ENCODE peak calls at places on chromosomes 11 and 22, in seven cellular contexts. B, O, X, N, A, C and I are unnamed samples.

GRCh38 chr11:135075740-135076139 is 663.7 kb upstream of the B3GAT1 start:
- DNase-seq in B (peak), O (peak), X (peak), N (no peak), A (no peak), C (no peak), I (peak)

GRCh38 chr11:110862407-110862806 is 150.2 kb upstream of the ARHGAP20 start:
- DNase-seq in B (no peak), O (no peak), X (no peak), N (no peak), A (peak), C (no peak), I (no peak)

GRCh38 chr22:25030636-25031035 is 78.1 kb downstream of the KIAA1671 start:
- DNase-seq in B (no peak), O (no peak), X (no peak), N (no peak), A (no peak), C (no peak), I (no peak)

GRCh38 chr22:42022162-42022847 is 23.7 kb downstream of the WBP2NL start:
- DNase-seq in B (no peak), O (no peak), X (no peak), N (no peak), A (no peak), C (no peak), I (no peak)

GRCh38 chr11:46386674-46387073 is 4.9 kb downstream of the CHRM4 start:
- DNase-seq in B (no peak), O (no peak), X (no peak), N (no peak), A (no peak), C (no peak), I (peak)

GRCh38 chr11:127862406-127862805 is 725.0 kb downstream of the ETS1 start:
- DNase-seq in B (no peak), O (no peak), X (no peak), N (no peak), A (no peak), C (no peak), I (no peak)

GRCh38 chr11:134763030-134763388 is 351.0 kb upstream of the B3GAT1 start:
- DNase-seq in B (no peak), O (no peak), X (no peak), N (no peak), A (no peak), C (no peak), I (no peak)

GRCh38 chr11:62129610-62130497 is 6.0 kb downstream of the INCENP start:
- DNase-seq in B (no peak), O (no peak), X (no peak), N (no peak), A (no peak), C (no peak), I (no peak)

GRCh38 chr11:31921066-31921465 is 109.9 kb upstream of the PAX6 start:
- DNase-seq in B (no peak), O (no peak), X (no peak), N (no peak), A (no peak), C (no peak), I (no peak)

GRCh38 chr22:36201630-36202312 is at the start of gene APOL4:
- DNase-seq in B (no peak), O (no peak), X (no peak), N (no peak), A (no peak), C (no peak), I (no peak)

GRCh38 chr11:60363542-60364525 is 14.5 kb upstream of the MS4A7 start:
- DNase-seq in B (peak), O (peak), X (peak), N (no peak), A (no peak), C (peak), I (peak)

GRCh38 chr22:35688913-35689675 is 28.6 kb upstream of the APOL5 start:
- DNase-seq in B (no peak), O (no peak), X (no peak), N (no peak), A (no peak), C (no peak), I (no peak)

GRCh38 chr22:45546333-45547015 is 43.8 kb downstream of the FBLN1 start:
- DNase-seq in B (no peak), O (no peak), X (no peak), N (no peak), A (no peak), C (no peak), I (no peak)

GRCh38 chr11:104051806-104052205 is 15.4 kb downstream of the DDI1 start:
- DNase-seq in B (no peak), O (no peak), X (no peak), N (no peak), A (no peak), C (no peak), I (no peak)

GRCh38 chr22:37016134-37016910 is 2.9 kb downstream of the TST start:
- DNase-seq in B (no peak), O (no peak), X (no peak), N (no peak), A (no peak), C (no peak), I (no peak)

GRCh38 chr11:128905345-128906184 is 14.4 kb downstream of the KCNJ5 start:
- DNase-seq in B (peak), O (no peak), X (peak), N (no peak), A (peak), C (peak), I (no peak)

GRCh38 chr11:93983542-93984204 is 37.5 kb upstream of the HEPHL1 start:
- DNase-seq in B (no peak), O (no peak), X (no peak), N (no peak), A (no peak), C (no peak), I (no peak)

GRCh38 chr22:37065961-37066360 is 14.4 kb downstream of the KCTD17 start:
- DNase-seq in B (no peak), O (no peak), X (no peak), N (no peak), A (no peak), C (no peak), I (no peak)

GRCh38 chr11:25949918-25950317 is 382.0 kb upstream of the ANO3 start:
- DNase-seq in B (no peak), O (no peak), X (no peak), N (no peak), A (no peak), C (no peak), I (no peak)

GRCh38 chr11:74953448-74953847 is 4.4 kb downstream of the SPCS2 start:
- DNase-seq in B (no peak), O (no peak), X (no peak), N (no peak), A (no peak), C (no peak), I (no peak)

GRCh38 chr11:132588366-132588765 is 943.9 kb downstream of the OPCML start:
- DNase-seq in B (no peak), O (no peak), X (no peak), N (no peak), A (no peak), C (no peak), I (no peak)

GRCh38 chr11:94924074-94925031 is 49.0 kb downstream of the CWC15 start:
- DNase-seq in B (no peak), O (no peak), X (no peak), N (no peak), A (no peak), C (no peak), I (no peak)

GRCh38 chr11:76795285-76795935 is 12.3 kb downstream of the TSKU start:
- DNase-seq in B (no peak), O (no peak), X (no peak), N (no peak), A (no peak), C (no peak), I (no peak)

GRCh38 chr11:68353669-68354068 is 41.3 kb downstream of the LRP5 start:
- DNase-seq in B (no peak), O (no peak), X (no peak), N (no peak), A (no peak), C (no peak), I (no peak)

GRCh38 chr11:12690663-12691062 is 16.4 kb downstream of the TEAD1 start:
- DNase-seq in B (no peak), O (no peak), X (no peak), N (no peak), A (no peak), C (no peak), I (no peak)

GRCh38 chr11:14253878-14254277 is 105.1 kb downstream of the RRAS2 start:
- DNase-seq in B (no peak), O (no peak), X (no peak), N (no peak), A (no peak), C (no peak), I (no peak)

GRCh38 chr11:66007201-66007634 is 4.6 kb upstream of the CST6 start:
- DNase-seq in B (no peak), O (no peak), X (no peak), N (no peak), A (no peak), C (no peak), I (peak)

GRCh38 chr11:8768625-8769333 is 86.2 kb downstream of the RPL27A start:
- DNase-seq in B (no peak), O (no peak), X (no peak), N (no peak), A (no peak), C (no peak), I (no peak)

GRCh38 chr11:45927684-45928413 is 5.4 kb downstream of the LARGE2 start:
- DNase-seq in B (no peak), O (no peak), X (no peak), N (no peak), A (no peak), C (no peak), I (no peak)